ENCODE peak calls at places on chromosomes 2 and 18, in six cellular contexts. N, O, H, J, D and E are unnamed samples.
A peak's percentile ranks its signal among the peaks of the same experiment; 100 is the strongest.

GRCh38 chr2:127047716-127048617 is 59.0 kb downstream of the BIN1 start:
- DNase-seq in N (no peak), O (no peak), H (no peak), J (no peak), D (no peak), E (no peak)

GRCh38 chr2:648476-649424 is 28.5 kb downstream of the TMEM18 start:
- DNase-seq in N (peak; percentile 56), O (no peak), H (no peak), J (no peak), D (no peak), E (no peak)

GRCh38 chr2:213500881-213501280 is 216.6 kb downstream of the SPAG16 start:
- DNase-seq in N (no peak), O (no peak), H (no peak), J (no peak), D (no peak), E (no peak)

GRCh38 chr2:27860111-27860510 is 30.1 kb downstream of the RBKS start:
- DNase-seq in N (no peak), O (no peak), H (peak; percentile 53), J (peak; percentile 69), D (no peak), E (no peak)

GRCh38 chr2:96321230-96322103 is 3.6 kb upstream of the ITPRIPL1 start:
- DNase-seq in N (no peak), O (peak; percentile 79), H (no peak), J (peak; percentile 25), D (no peak), E (no peak)

GRCh38 chr2:144642892-144643291 is 123.0 kb upstream of the ZEB2 start:
- DNase-seq in N (no peak), O (no peak), H (no peak), J (no peak), D (no peak), E (no peak)

GRCh38 chr2:121524650-121525425 is 5.8 kb upstream of the RNU4ATAC start:
- DNase-seq in N (no peak), O (no peak), H (no peak), J (no peak), D (no peak), E (no peak)

GRCh38 chr18:39434223-39434622 is 1868.6 kb upstream of the CELF4 start:
- DNase-seq in N (no peak), O (no peak), H (no peak), J (no peak), D (no peak), E (no peak)

GRCh38 chr18:37385846-37386435 is 179.7 kb downstream of the CELF4 start:
- DNase-seq in N (no peak), O (no peak), H (no peak), J (peak; percentile 47), D (no peak), E (no peak)

GRCh38 chr18:54392621-54393023 is 34.9 kb downstream of the C18orf54 start:
- DNase-seq in N (no peak), O (no peak), H (no peak), J (peak; percentile 90), D (no peak), E (peak; percentile 56)

GRCh38 chr2:240225116-240225515 is 84.7 kb upstream of the OTOS start:
- DNase-seq in N (no peak), O (no peak), H (no peak), J (no peak), D (no peak), E (no peak)

GRCh38 chr2:222000326-222000725 is 298.5 kb downstream of the PAX3 start:
- DNase-seq in N (no peak), O (no peak), H (peak; percentile 44), J (peak; percentile 79), D (no peak), E (peak; percentile 16)

GRCh38 chr2:127071901-127072328 is 35.0 kb downstream of the BIN1 start:
- DNase-seq in N (no peak), O (no peak), H (no peak), J (no peak), D (no peak), E (no peak)

GRCh38 chr2:220334210-220334609 is 706.8 kb downstream of the SLC4A3 start:
- DNase-seq in N (no peak), O (no peak), H (no peak), J (peak; percentile 96), D (no peak), E (no peak)

GRCh38 chr2:37843554-37843953 is 81.5 kb upstream of the RMDN2 start:
- DNase-seq in N (no peak), O (no peak), H (peak; percentile 63), J (no peak), D (no peak), E (no peak)

GRCh38 chr2:101675512-101675911 is 22.0 kb upstream of the MAP4K4 start:
- DNase-seq in N (no peak), O (no peak), H (no peak), J (no peak), D (no peak), E (no peak)

GRCh38 chr2:208039661-208040060 is 14.3 kb upstream of the PLEKHM3 start:
- DNase-seq in N (no peak), O (no peak), H (no peak), J (no peak), D (no peak), E (no peak)

GRCh38 chr2:205170399-205170798 is 511.9 kb upstream of the NRP2 start:
- DNase-seq in N (no peak), O (peak; percentile 8), H (no peak), J (no peak), D (no peak), E (no peak)

GRCh38 chr2:224584111-224584764 is 925 bp downstream of the CUL3 start:
- DNase-seq in N (no peak), O (peak; percentile 31), H (no peak), J (peak; percentile 31), D (no peak), E (no peak)

GRCh38 chr2:156005999-156006712 is 326.4 kb downstream of the NR4A2 start:
- DNase-seq in N (no peak), O (no peak), H (no peak), J (peak; percentile 42), D (no peak), E (no peak)

GRCh38 chr2:185245806-185246205 is 492.8 kb upstream of the FSIP2 start:
- DNase-seq in N (no peak), O (no peak), H (no peak), J (no peak), D (no peak), E (peak; percentile 8)

GRCh38 chr2:82792316-82792715 is 1666.8 kb downstream of the SUCLG1 start:
- DNase-seq in N (no peak), O (no peak), H (no peak), J (peak; percentile 25), D (no peak), E (no peak)

GRCh38 chr18:35322486-35323258 is 21.5 kb downstream of the ZNF24 start:
- DNase-seq in N (no peak), O (no peak), H (no peak), J (peak; percentile 9), D (no peak), E (no peak)

DNA sequence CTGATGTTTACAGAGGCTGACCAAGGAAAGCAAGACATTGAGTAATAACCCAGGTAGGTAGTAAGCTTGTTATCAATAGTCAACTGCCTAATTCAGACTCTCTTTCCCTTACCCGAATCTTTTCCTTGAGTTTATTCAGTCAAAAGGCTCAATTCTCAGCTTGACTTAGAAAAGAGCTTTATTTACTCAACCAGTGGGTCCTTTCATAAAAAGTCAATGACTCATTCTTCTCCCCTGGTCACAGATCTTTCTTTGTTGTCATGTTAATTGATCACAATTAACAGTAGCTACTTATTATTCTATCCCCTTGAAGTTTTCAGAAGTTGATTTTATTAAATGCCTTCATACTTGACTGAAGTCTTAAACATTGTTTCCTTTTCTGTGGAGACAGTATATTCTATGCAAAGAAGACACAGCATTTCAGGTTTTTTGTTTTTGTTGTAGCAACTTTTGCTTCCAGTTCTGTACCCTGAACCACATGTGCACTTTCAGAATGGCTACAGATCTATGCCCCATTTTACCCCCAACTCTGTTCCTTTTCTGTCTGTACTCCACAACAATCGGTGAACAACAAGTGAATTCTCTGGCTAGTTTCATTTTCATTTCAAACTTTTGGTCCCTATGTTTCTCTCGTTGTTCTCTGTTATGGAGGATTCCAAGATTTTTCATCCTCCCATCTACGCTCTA is 428.3 kb downstream of the NCKAP5 start:
- DNase-seq in N (no peak), O (no peak), H (no peak), J (peak; percentile 28), D (no peak), E (no peak)
- H3K4me3 ChIP-seq in N (no peak overlapping the region), O (no peak overlapping the region), H (no peak overlapping the region), J (no peak overlapping the region), D (no peak overlapping the region), E (no peak overlapping the region)

DNA sequence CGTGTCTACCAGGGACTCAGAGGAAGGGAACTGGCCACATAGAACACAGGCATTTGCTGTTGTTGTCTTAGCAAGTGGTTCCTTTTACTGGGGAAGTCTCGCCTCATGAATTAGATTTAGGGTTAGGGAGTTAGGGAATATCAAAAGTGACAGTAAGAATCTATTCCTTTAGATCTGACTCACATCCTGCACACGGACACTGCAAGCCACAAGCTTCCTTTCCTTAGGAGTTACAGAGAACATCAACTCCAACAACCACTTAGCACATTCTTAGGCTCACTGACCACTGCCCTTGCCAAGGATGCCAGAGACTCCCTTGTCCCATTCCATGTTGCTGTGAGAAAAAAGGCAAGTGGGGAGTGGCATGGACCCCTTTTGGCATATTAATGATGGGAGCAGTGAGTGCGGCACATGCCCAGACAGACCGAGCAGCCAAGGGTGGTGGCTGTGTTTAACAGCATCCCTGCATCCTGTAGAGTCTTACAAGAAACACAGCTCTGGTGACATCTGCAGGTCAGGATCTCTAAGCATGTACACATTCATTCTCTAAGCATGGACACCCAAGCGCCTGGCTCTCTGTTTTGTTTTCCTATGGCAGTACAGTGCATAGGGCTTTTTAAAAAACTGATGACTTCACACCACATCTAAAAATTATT is 745.6 kb upstream of the RAB6C start:
- DNase-seq in N (no peak), O (no peak), H (peak; percentile 25), J (no peak), D (no peak), E (no peak)
- TF ChIP-seq CTCF in N (no peak), O (no peak), H (no peak), J (no peak), D (no peak), E (no peak)

DNA sequence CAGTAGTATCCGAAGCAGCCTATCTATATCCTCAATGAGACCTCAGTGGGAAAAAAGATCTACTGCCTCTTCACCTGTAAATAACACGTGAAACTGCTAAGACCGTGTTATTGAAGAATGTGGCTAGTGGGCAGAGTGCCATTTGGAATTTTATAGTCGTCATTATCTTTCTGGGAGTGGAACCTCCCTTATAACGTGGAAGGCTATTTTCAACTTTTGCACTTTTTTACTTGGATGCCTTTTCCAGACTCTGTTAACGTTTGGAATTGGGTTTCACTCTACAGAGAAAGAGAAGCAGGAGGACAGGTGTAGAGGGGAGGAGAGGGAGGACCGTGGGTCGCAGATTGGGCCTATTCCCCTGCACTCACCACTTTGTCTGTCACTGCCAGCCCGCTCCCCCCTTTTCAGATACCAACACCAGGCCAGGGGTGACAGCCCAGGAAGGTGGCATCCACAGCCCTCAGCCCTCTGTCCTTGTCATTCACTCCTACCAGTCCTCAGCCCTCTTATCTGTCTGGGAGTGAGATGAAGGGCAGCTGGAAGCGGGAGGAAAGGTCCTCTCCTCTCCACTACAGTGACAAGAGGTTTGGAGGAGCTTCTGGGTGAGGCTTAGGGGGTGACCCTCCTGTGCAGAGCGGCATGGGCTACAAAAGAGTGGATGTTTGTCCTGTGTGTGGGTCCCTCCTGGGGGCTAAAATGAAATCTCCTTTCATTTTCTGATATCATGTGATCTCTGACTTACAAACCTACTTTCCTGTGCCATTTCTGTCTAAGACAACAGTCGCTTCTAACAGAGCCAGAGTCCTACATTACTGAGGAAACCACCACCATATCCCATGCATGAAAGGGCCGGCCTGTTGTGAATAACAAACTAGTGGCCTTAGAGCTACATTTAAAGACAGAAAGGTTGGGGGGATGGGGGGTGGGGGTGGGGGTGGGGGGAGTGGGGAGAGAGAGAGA is 23.9 kb upstream of the CEP68 start:
- DNase-seq in N (no peak), O (no peak), H (no peak), J (peak; percentile 38), D (no peak), E (no peak)
- H3K4me3 ChIP-seq in N (no peak overlapping the region), O (peak overlapping the region; percentile 6), H (no peak overlapping the region), J (peak overlapping the region; percentile 34), D (peak overlapping the region; percentile 4), E (no peak overlapping the region)

GRCh38 chr18:22399949-22400348 is 17.8 kb downstream of the CTAGE1 start:
- DNase-seq in N (no peak), O (no peak), H (no peak), J (no peak), D (no peak), E (no peak)
- TF ChIP-seq CTCF in N (peak; percentile 37), O (no peak), H (no peak), J (no peak), D (no peak), E (no peak)